ENCODE peak calls at places on chromosomes 12 and 14, in six cellular contexts. One of them, this sample, is unnamed.

GRCh38 chr12:47715393-47715876 is 9.6 kb upstream of the RPAP3 start:
- DNase-seq in progenitor cell of endocrine pancreas: peak; percentile 53
- DNase-seq in upper lobe of right lung: peak; percentile 70
- DNase-seq in endothelial cell: peak; percentile 63
- DNase-seq in GM12864: peak; percentile 68
- DNase-seq in ascending aorta: no peak
- DNase-seq in this sample: peak; percentile 77

GRCh38 chr12:131091413-131091975 is 137.8 kb downstream of the ADGRD1 start:
- DNase-seq in endothelial cell: no peak
- DNase-seq in GM12864: no peak
- DNase-seq in progenitor cell of endocrine pancreas: no peak
- DNase-seq in ascending aorta: no peak
- DNase-seq in upper lobe of right lung: no peak
- DNase-seq in this sample: peak; percentile 78

GRCh38 chr14:61564623-61565091 is 130.7 kb upstream of the HIF1A start:
- DNase-seq in GM12864: no peak
- DNase-seq in progenitor cell of endocrine pancreas: no peak
- DNase-seq in endothelial cell: no peak
- DNase-seq in ascending aorta: no peak
- DNase-seq in upper lobe of right lung: no peak
- DNase-seq in this sample: no peak

GRCh38 chr12:102169922-102170698 is 27.5 kb downstream of the PMCH start:
- DNase-seq in ascending aorta: no peak
- DNase-seq in GM12864: no peak
- DNase-seq in progenitor cell of endocrine pancreas: no peak
- DNase-seq in endothelial cell: peak; percentile 35
- DNase-seq in upper lobe of right lung: no peak
- DNase-seq in this sample: peak; percentile 20

GRCh38 chr12:79023261-79023660 is 158.7 kb downstream of the SYT1 start:
- DNase-seq in progenitor cell of endocrine pancreas: no peak
- DNase-seq in ascending aorta: no peak
- DNase-seq in upper lobe of right lung: no peak
- DNase-seq in GM12864: no peak
- DNase-seq in endothelial cell: no peak
- DNase-seq in this sample: no peak

GRCh38 chr12:1591543-1591942 is 2.8 kb downstream of the FBXL14 start:
- DNase-seq in progenitor cell of endocrine pancreas: no peak
- DNase-seq in GM12864: no peak
- DNase-seq in upper lobe of right lung: no peak
- DNase-seq in endothelial cell: no peak
- DNase-seq in ascending aorta: no peak
- DNase-seq in this sample: no peak

GRCh38 chr12:28950049-28950448 is 199.0 kb upstream of the FAR2 start:
- DNase-seq in upper lobe of right lung: no peak
- DNase-seq in endothelial cell: no peak
- DNase-seq in progenitor cell of endocrine pancreas: no peak
- DNase-seq in GM12864: no peak
- DNase-seq in ascending aorta: no peak
- DNase-seq in this sample: no peak

GRCh38 chr14:92486881-92487280 is 26.7 kb upstream of the RIN3 start:
- DNase-seq in progenitor cell of endocrine pancreas: no peak
- DNase-seq in endothelial cell: no peak
- DNase-seq in upper lobe of right lung: no peak
- DNase-seq in ascending aorta: no peak
- DNase-seq in GM12864: no peak
- DNase-seq in this sample: no peak

GRCh38 chr12:2044165-2044564 is 8.6 kb upstream of the CACNA1C start:
- DNase-seq in GM12864: no peak
- DNase-seq in upper lobe of right lung: no peak
- DNase-seq in ascending aorta: no peak
- DNase-seq in endothelial cell: no peak
- DNase-seq in progenitor cell of endocrine pancreas: no peak
- DNase-seq in this sample: no peak

GRCh38 chr12:100752841-100753240 is 41.7 kb upstream of the ANO4 start:
- DNase-seq in upper lobe of right lung: no peak
- DNase-seq in endothelial cell: no peak
- DNase-seq in GM12864: no peak
- DNase-seq in progenitor cell of endocrine pancreas: no peak
- DNase-seq in ascending aorta: no peak
- DNase-seq in this sample: no peak

GRCh38 chr12:10634427-10634826 is 21.0 kb upstream of the MAGOHB start:
- DNase-seq in endothelial cell: no peak
- DNase-seq in upper lobe of right lung: no peak
- DNase-seq in ascending aorta: no peak
- DNase-seq in GM12864: no peak
- DNase-seq in progenitor cell of endocrine pancreas: no peak
- DNase-seq in this sample: no peak

DNA sequence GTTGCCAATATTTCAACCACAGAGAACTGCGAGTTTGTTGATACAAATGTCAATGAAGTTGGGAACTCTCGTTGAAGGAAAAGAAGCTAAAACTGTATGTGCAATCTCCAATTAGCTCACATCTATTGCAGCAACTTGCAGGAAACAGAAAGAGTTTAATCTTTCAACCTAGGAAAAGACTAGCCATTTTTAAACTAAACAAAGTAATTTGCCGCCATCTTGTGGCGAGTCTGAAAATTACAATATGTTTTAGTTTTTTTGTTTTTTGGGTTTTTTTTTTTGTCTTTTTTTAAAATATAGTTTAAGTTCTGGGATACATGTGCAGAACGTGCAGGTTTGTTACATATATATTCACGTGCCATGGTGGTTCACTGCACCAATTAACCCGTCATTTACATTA is 131.2 kb upstream of the FOXG1 start:
- DNase-seq in GM12864: no peak
- DNase-seq in endothelial cell: peak; percentile 23
- DNase-seq in ascending aorta: no peak
- DNase-seq in progenitor cell of endocrine pancreas: no peak
- DNase-seq in upper lobe of right lung: no peak
- DNase-seq in this sample: peak; percentile 9
- TF ChIP-seq CTCF in GM12864: peak; percentile 29
- TF ChIP-seq CTCF in endothelial cell: peak; percentile 97
- TF ChIP-seq CTCF in ascending aorta: no peak
- TF ChIP-seq CTCF in progenitor cell of endocrine pancreas: peak; percentile 78
- TF ChIP-seq CTCF in upper lobe of right lung: peak; percentile 53
- TF ChIP-seq CTCF in this sample: peak; percentile 57

GRCh38 chr12:54135621-54136027 is 53.2 kb downstream of the SMUG1 start:
- DNase-seq in upper lobe of right lung: no peak
- DNase-seq in ascending aorta: no peak
- DNase-seq in GM12864: no peak
- DNase-seq in endothelial cell: no peak
- DNase-seq in progenitor cell of endocrine pancreas: peak; percentile 71
- DNase-seq in this sample: no peak

GRCh38 chr12:54139030-54139429 is 49.8 kb downstream of the SMUG1 start:
- DNase-seq in progenitor cell of endocrine pancreas: no peak
- DNase-seq in ascending aorta: no peak
- DNase-seq in GM12864: no peak
- DNase-seq in endothelial cell: no peak
- DNase-seq in upper lobe of right lung: no peak
- DNase-seq in this sample: no peak

GRCh38 chr12:54136844-54137580 is 51.8 kb downstream of the SMUG1 start:
- DNase-seq in upper lobe of right lung: no peak
- DNase-seq in progenitor cell of endocrine pancreas: no peak
- DNase-seq in GM12864: no peak
- DNase-seq in endothelial cell: no peak
- DNase-seq in ascending aorta: no peak
- DNase-seq in this sample: no peak

GRCh38 chr12:54140958-54141388 is 47.8 kb downstream of the SMUG1 start:
- DNase-seq in GM12864: no peak
- DNase-seq in endothelial cell: no peak
- DNase-seq in ascending aorta: no peak
- DNase-seq in upper lobe of right lung: no peak
- DNase-seq in progenitor cell of endocrine pancreas: no peak
- DNase-seq in this sample: no peak

DNA sequence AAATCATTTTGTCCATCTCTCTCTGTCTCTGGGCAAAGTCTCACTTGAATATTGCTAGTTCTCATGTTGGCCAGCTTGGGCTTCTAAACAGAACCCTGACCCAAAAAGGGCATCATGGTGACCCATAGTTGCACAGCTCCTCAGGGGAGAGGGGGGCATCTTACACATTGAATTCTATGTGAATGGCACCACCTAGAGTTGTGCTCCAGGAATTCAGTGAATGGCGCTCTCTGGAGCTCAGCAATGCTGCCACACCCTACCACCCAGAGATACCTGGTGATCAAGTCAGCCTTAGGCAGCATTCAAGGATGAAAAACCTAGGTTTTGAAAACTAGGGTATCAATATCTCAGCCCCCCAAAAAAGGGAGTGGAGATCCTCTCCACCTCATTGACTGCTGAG is 50.6 kb downstream of the SMUG1 start:
- DNase-seq in endothelial cell: no peak
- DNase-seq in GM12864: no peak
- DNase-seq in progenitor cell of endocrine pancreas: no peak
- DNase-seq in ascending aorta: no peak
- DNase-seq in upper lobe of right lung: no peak
- DNase-seq in this sample: no peak
- TF ChIP-seq CTCF in endothelial cell: no peak
- TF ChIP-seq CTCF in GM12864: peak; percentile 9
- TF ChIP-seq CTCF in progenitor cell of endocrine pancreas: peak; percentile 19
- TF ChIP-seq CTCF in ascending aorta: no peak
- TF ChIP-seq CTCF in upper lobe of right lung: no peak
- TF ChIP-seq CTCF in this sample: peak; percentile 19

GRCh38 chr12:56204275-56204674 is 15.0 kb upstream of the SMARCC2 start:
- DNase-seq in endothelial cell: no peak
- DNase-seq in progenitor cell of endocrine pancreas: no peak
- DNase-seq in GM12864: no peak
- DNase-seq in ascending aorta: no peak
- DNase-seq in upper lobe of right lung: no peak
- DNase-seq in this sample: no peak

GRCh38 chr12:56205445-56205844 is 16.2 kb upstream of the SMARCC2 start:
- DNase-seq in upper lobe of right lung: no peak
- DNase-seq in progenitor cell of endocrine pancreas: no peak
- DNase-seq in endothelial cell: no peak
- DNase-seq in ascending aorta: no peak
- DNase-seq in GM12864: no peak
- DNase-seq in this sample: no peak

GRCh38 chr12:56202838-56203237 is 13.6 kb upstream of the SMARCC2 start:
- DNase-seq in endothelial cell: no peak
- DNase-seq in GM12864: no peak
- DNase-seq in ascending aorta: no peak
- DNase-seq in upper lobe of right lung: no peak
- DNase-seq in progenitor cell of endocrine pancreas: no peak
- DNase-seq in this sample: no peak

GRCh38 chr12:56208014-56208413 is 13.7 kb downstream of the RNF41 start:
- DNase-seq in upper lobe of right lung: no peak
- DNase-seq in GM12864: no peak
- DNase-seq in progenitor cell of endocrine pancreas: no peak
- DNase-seq in ascending aorta: no peak
- DNase-seq in endothelial cell: no peak
- DNase-seq in this sample: no peak

DNA sequence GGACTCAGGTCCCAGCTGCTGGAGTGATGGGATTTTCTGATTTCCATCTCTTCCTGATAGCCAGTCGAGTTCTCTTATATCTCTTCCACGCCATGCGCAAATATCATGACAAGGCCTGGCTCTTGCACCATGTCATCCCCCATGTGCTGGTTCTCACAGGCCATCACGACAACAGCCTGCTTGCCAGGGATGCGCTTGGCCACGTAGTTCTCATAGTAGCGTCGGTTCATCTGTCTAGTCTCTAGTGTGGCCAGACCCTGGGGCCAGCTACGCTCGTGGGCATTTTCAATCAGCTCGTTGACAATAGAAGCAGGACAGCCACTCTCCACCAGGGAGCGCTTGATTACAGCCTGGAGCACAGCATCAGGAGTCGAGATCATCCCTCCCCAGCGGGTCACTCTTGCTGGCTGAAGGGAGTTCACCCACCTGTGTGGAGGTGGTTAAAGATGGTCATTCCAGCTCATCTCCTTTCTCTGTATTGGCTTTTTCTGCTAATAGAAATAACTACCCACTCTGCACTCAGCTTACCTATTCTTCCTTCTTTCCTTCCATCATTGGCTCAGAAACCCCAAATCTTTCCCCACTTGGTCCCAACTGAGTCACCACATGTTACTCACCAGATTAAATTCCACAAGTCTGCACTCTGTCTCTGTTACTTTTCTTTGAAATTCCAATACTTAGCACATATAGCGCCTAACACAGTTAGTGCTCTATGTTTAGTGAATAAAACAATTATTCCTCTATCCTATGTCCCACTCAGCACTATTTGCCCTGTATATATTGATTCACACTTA is 15.2 kb downstream of the RNF41 start:
- DNase-seq in GM12864: no peak
- DNase-seq in endothelial cell: peak; percentile 71
- DNase-seq in ascending aorta: no peak
- DNase-seq in upper lobe of right lung: no peak
- DNase-seq in progenitor cell of endocrine pancreas: no peak
- DNase-seq in this sample: no peak
- TF ChIP-seq CTCF in GM12864: peak; percentile 63
- TF ChIP-seq CTCF in endothelial cell: peak; percentile 51
- TF ChIP-seq CTCF in ascending aorta: peak; percentile 45
- TF ChIP-seq CTCF in upper lobe of right lung: peak; percentile 49
- TF ChIP-seq CTCF in progenitor cell of endocrine pancreas: peak; percentile 55
- TF ChIP-seq CTCF in this sample: peak; percentile 53

DNA sequence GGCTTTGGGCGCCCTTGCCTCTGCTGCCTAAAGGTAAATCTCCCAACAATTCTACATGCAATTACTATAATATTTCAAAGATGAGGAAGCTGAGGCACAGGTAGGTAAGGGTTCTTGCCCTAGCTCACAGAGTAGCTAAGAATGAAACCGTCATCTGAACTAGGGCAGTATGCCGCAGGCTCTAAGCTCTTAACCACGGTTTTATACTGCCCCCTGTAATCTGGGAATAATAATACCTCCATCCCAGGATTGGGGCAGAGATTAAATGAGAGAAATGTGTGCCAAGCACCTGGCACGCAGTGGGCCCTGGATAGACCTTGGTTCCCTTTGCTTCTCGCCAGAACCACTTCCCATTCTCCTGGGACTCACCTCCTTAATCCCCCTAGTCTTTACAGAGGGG is 1.5 kb upstream of the HRK start:
- DNase-seq in ascending aorta: no peak
- DNase-seq in upper lobe of right lung: no peak
- DNase-seq in progenitor cell of endocrine pancreas: no peak
- DNase-seq in GM12864: no peak
- DNase-seq in endothelial cell: no peak
- DNase-seq in this sample: peak; percentile 44
- TF ChIP-seq CTCF in ascending aorta: no peak
- TF ChIP-seq CTCF in upper lobe of right lung: peak; percentile 16
- TF ChIP-seq CTCF in progenitor cell of endocrine pancreas: no peak
- TF ChIP-seq CTCF in GM12864: no peak
- TF ChIP-seq CTCF in endothelial cell: no peak
- TF ChIP-seq CTCF in this sample: peak; percentile 8

GRCh38 chr12:120625557-120626419 is 14.6 kb upstream of the CABP1 start:
- DNase-seq in ascending aorta: no peak
- DNase-seq in GM12864: no peak
- DNase-seq in endothelial cell: no peak
- DNase-seq in progenitor cell of endocrine pancreas: no peak
- DNase-seq in upper lobe of right lung: peak; percentile 68
- DNase-seq in this sample: peak; percentile 64
- TF ChIP-seq CTCF in ascending aorta: no peak
- TF ChIP-seq CTCF in GM12864: peak; percentile 59
- TF ChIP-seq CTCF in endothelial cell: peak; percentile 20
- TF ChIP-seq CTCF in progenitor cell of endocrine pancreas: no peak
- TF ChIP-seq CTCF in upper lobe of right lung: no peak
- TF ChIP-seq CTCF in this sample: peak; percentile 51

GRCh38 chr14:91173221-91173670 is 59.4 kb downstream of the DGLUCY start:
- DNase-seq in upper lobe of right lung: peak; percentile 88
- DNase-seq in GM12864: peak; percentile 43
- DNase-seq in ascending aorta: no peak
- DNase-seq in progenitor cell of endocrine pancreas: peak; percentile 71
- DNase-seq in endothelial cell: peak; percentile 81
- DNase-seq in this sample: peak; percentile 74
- TF ChIP-seq CTCF in upper lobe of right lung: peak; percentile 88
- TF ChIP-seq CTCF in GM12864: peak; percentile 83
- TF ChIP-seq CTCF in ascending aorta: peak; percentile 69
- TF ChIP-seq CTCF in progenitor cell of endocrine pancreas: peak; percentile 89
- TF ChIP-seq CTCF in endothelial cell: peak; percentile 84
- TF ChIP-seq CTCF in this sample: peak; percentile 90